ENCODE peak calls at places on chromosomes 6 and 20, in four cellular contexts. G is ascending aorta, X is endothelial cell, L is astrocyte of the spinal cord. U is an unnamed sample.

GRCh38 chr6:34025112-34025807 is 120.6 kb downstream of the GRM4 start:
- DNase-seq in G (no peak), X (no peak), L (no peak), U (no peak)

GRCh38 chr20:49979030-49979832 is 3.5 kb upstream of the SNAI1 start:
- DNase-seq in G (peak), X (peak), L (peak), U (peak)

GRCh38 chr6:128350416-128351254 is 169.8 kb downstream of the PTPRK start:
- DNase-seq in G (no peak), X (no peak), L (peak), U (peak)

GRCh38 chr6:14477559-14477958 is 360.0 kb downstream of the CD83 start:
- DNase-seq in G (no peak), X (no peak), L (no peak), U (no peak)

GRCh38 chr6:7264686-7265384 is 48.2 kb downstream of the SSR1 start:
- DNase-seq in G (peak), X (no peak), L (no peak), U (no peak)

GRCh38 chr6:156098858-156099257 is 643.2 kb upstream of the NOX3 start:
- DNase-seq in G (no peak), X (no peak), L (no peak), U (no peak)

GRCh38 chr20:31838646-31839292 is 6.6 kb downstream of the FOXS1 start:
- DNase-seq in G (no peak), X (no peak), L (peak), U (peak)

GRCh38 chr6:157258878-157259277 is 64.4 kb downstream of the TMEM242 start:
- DNase-seq in G (no peak), X (no peak), L (no peak), U (no peak)

GRCh38 chr6:116008470-116009229 is 52.0 kb downstream of the FRK start:
- DNase-seq in G (no peak), X (no peak), L (peak), U (peak)

GRCh38 chr20:6162239-6162638 is 39.4 kb upstream of the FERMT1 start:
- DNase-seq in G (peak), X (no peak), L (peak), U (peak)

GRCh38 chr6:142406131-142406530 is 104.3 kb downstream of the ADGRG6 start:
- DNase-seq in G (no peak), X (no peak), L (no peak), U (no peak)

GRCh38 chr20:25685276-25686080 is 11.2 kb downstream of the ZNF337 start:
- DNase-seq in G (no peak), X (no peak), L (no peak), U (no peak)

GRCh38 chr6:135094403-135094821 is 39.8 kb upstream of the HBS1L start:
- DNase-seq in G (no peak), X (no peak), L (no peak), U (peak)

GRCh38 chr6:81120280-81120679 is 632.2 kb downstream of the TENT5A start:
- DNase-seq in G (no peak), X (no peak), L (no peak), U (no peak)

GRCh38 chr20:1402149-1402548 is 9.3 kb upstream of the FKBP1A start:
- DNase-seq in G (no peak), X (no peak), L (no peak), U (no peak)

GRCh38 chr6:83861077-83861476 is 1.6 kb downstream of the CYB5R4 start:
- DNase-seq in G (no peak), X (no peak), L (no peak), U (no peak)

GRCh38 chr20:33770005-33770404 is 38.2 kb downstream of the ZNF341 start:
- DNase-seq in G (no peak), X (no peak), L (no peak), U (no peak)

GRCh38 chr20:1831606-1832005 is 63.6 kb upstream of the SIRPA start:
- DNase-seq in G (no peak), X (no peak), L (no peak), U (no peak)

GRCh38 chr6:18501313-18502013 is 114.3 kb downstream of the RNF144B start:
- DNase-seq in G (peak), X (no peak), L (peak), U (peak)

GRCh38 chr20:35166242-35166830 is 5.5 kb upstream of the PROCR start:
- DNase-seq in G (no peak), X (peak), L (no peak), U (no peak)

GRCh38 chr6:3356056-3356823 is 97.5 kb downstream of the PSMG4 start:
- DNase-seq in G (peak), X (peak), L (peak), U (peak)

GRCh38 chr20:31595654-31596411 is 9.3 kb upstream of the ID1 start:
- DNase-seq in G (peak), X (no peak), L (peak), U (peak)

GRCh38 chr6:119608994-119609393 is 259.4 kb upstream of the MAN1A1 start:
- DNase-seq in G (no peak), X (no peak), L (no peak), U (no peak)

GRCh38 chr6:4313044-4313686 is 177.8 kb upstream of the ECI2 start:
- DNase-seq in G (peak), X (no peak), L (peak), U (peak)

GRCh38 chr6:139597781-139598368 is 223.4 kb upstream of the CITED2 start:
- DNase-seq in G (peak), X (no peak), L (peak), U (peak)

GRCh38 chr6:33988121-33989015 is 157.5 kb downstream of the GRM4 start:
- DNase-seq in G (peak), X (no peak), L (no peak), U (no peak)

GRCh38 chr6:118859517-118860064 is 34.4 kb upstream of the ASF1A start:
- DNase-seq in G (no peak), X (no peak), L (no peak), U (no peak)

GRCh38 chr6:100062621-100063020 is 68.6 kb upstream of the MCHR2 start:
- DNase-seq in G (no peak), X (no peak), L (no peak), U (no peak)

GRCh38 chr6:54515013-54515412 is 206.8 kb downstream of the TINAG start:
- DNase-seq in G (no peak), X (no peak), L (peak), U (peak)

GRCh38 chr6:9252784-9253183 is 817.4 kb upstream of the SLC35B3 start:
- DNase-seq in G (no peak), X (no peak), L (no peak), U (no peak)

GRCh38 chr20:37755665-37756064 is 61.8 kb downstream of the CTNNBL1 start:
- DNase-seq in G (no peak), X (no peak), L (no peak), U (no peak)

GRCh38 chr20:61694666-61695065 is 371.0 kb downstream of the TAF4 start:
- DNase-seq in G (no peak), X (no peak), L (no peak), U (no peak)

GRCh38 chr6:19444481-19444880 is 392.7 kb upstream of the ID4 start:
- DNase-seq in G (no peak), X (no peak), L (peak), U (no peak)

DNA sequence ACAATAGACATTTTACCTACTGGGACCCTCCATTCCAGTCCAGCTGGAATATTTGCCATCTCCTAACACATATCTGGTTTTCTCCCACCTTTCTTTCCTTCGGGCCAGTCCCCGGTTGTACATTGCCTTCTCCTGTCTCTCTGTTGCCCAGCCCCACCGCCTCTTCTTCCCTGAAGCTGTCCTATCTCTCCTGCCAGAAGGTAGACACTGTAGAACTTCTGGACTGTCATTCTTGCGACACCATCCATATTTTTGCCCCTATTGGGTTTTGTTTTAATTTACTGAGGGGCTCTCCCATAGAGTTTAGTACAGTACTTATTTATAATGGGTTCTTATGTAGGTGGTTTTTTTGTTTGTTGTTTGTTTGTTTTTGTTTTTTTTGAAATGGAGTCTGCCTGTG is 4.9 kb downstream of the PTK7 start:
- DNase-seq in G (no peak), X (no peak), L (no peak), U (no peak)
- TF ChIP-seq CTCF in G (no peak), X (no peak), L (no peak), U (no peak)

GRCh38 chr20:47677314-47678129 is 107.8 kb downstream of the SULF2 start:
- DNase-seq in G (no peak), X (peak), L (no peak), U (peak)
- TF ChIP-seq CTCF in G (peak), X (peak), L (peak), U (peak)

GRCh38 chr6:36771145-36771544 is 68.1 kb downstream of the CPNE5 start:
- DNase-seq in G (no peak), X (no peak), L (no peak), U (no peak)

GRCh38 chr6:36766649-36766945 is 69.0 kb downstream of the RAB44 start:
- DNase-seq in G (no peak), X (no peak), L (no peak), U (no peak)

GRCh38 chr6:36765943-36766648 is 68.5 kb downstream of the RAB44 start:
- DNase-seq in G (peak), X (peak), L (peak), U (peak)

GRCh38 chr6:36769676-36770499 is 69.4 kb downstream of the CPNE5 start:
- DNase-seq in G (no peak), X (no peak), L (peak), U (peak)

DNA sequence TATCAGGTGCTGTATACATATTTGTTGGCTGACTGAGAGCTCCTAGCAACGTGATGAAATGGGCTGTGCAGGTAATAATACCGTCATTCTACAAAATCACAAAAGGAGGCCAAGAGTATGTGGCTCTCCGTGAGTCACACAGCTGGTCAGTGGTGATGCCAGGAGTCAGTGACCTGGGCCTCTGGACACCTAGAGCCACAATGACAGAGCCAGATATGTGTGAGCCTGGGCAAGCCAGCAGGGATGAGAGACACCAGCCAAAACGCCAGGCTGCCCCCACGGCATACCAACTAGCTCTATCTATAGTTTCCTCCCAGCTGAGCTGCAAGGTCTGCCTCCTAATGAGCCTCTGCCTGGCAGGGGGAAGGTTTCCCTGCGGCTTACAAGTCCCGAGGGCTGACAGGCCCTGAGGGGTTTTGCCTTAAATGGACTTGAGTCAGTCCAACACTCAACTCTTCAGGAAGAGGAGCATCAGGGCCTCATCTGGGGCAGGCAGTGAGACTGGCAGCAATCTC is 70.0 kb downstream of the CPNE5 start:
- DNase-seq in G (no peak), X (no peak), L (peak), U (peak)
- TF ChIP-seq CTCF in G (no peak), X (no peak), L (no peak), U (no peak)

GRCh38 chr6:130216630-130217029 is 6.1 kb downstream of the SAMD3 start:
- DNase-seq in G (no peak), X (no peak), L (no peak), U (no peak)

GRCh38 chr6:130215526-130215925 is 7.2 kb downstream of the SAMD3 start:
- DNase-seq in G (no peak), X (no peak), L (no peak), U (no peak)

GRCh38 chr6:130212215-130212874 is 10.4 kb downstream of the SAMD3 start:
- DNase-seq in G (no peak), X (no peak), L (no peak), U (no peak)

GRCh38 chr6:130207979-130208649 is 14.6 kb downstream of the SAMD3 start:
- DNase-seq in G (no peak), X (no peak), L (no peak), U (no peak)

GRCh38 chr6:130211697-130212096 is 11.1 kb downstream of the SAMD3 start:
- DNase-seq in G (no peak), X (no peak), L (no peak), U (no peak)
- TF ChIP-seq CTCF in G (no peak), X (no peak), L (no peak), U (no peak)

GRCh38 chr6:722608-723007 is 29.7 kb upstream of the EXOC2 start:
- DNase-seq in G (no peak), X (no peak), L (peak), U (no peak)

GRCh38 chr6:718345-718744 is 25.4 kb upstream of the EXOC2 start:
- DNase-seq in G (no peak), X (no peak), L (no peak), U (no peak)

GRCh38 chr6:722077-722524 is 29.2 kb upstream of the EXOC2 start:
- DNase-seq in G (peak), X (peak), L (peak), U (peak)

GRCh38 chr6:727796-728195 is 34.9 kb upstream of the EXOC2 start:
- DNase-seq in G (no peak), X (no peak), L (no peak), U (no peak)

DNA sequence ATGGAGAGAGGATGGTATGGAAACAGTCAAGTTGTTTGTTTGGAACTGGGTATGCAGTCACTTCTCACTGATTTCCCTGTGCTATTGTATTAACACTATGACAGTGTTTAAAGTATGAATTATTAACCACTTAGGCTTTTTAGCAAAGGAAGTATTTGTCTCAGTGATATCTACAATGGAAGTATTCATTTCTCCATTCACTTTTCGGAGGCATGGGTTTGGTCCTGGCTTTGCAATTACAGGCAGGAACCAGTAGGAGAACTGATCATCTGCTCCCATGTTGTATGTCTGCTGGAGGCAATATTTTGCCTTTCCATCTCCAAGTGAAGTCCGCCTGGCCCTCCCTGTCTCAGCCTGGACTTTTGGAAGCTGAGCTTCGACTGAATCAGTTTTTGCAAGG is 30.6 kb upstream of the EXOC2 start:
- DNase-seq in G (no peak), X (no peak), L (no peak), U (no peak)
- TF ChIP-seq CTCF in G (no peak), X (no peak), L (peak), U (no peak)